ENCODE peak calls at places on chromosomes 16 and 17, in nine cellular contexts. V is stomach, O is OCI-LY7, P is K562, Q is AG04450, Z is cardiac muscle cell, C is tibial nerve, S is heart left ventricle, R is mammary epithelial cell. J is an unnamed sample.

GRCh38 chr16:24728891-24729242 is 584 bp upstream of the TNRC6A start:
- DNase-seq in V (no peak), O (no peak), P (no peak), Q (no peak), Z (no peak), C (no peak), S (no peak), R (no peak), J (no peak)

GRCh38 chr16:25051446-25052160 is 36.4 kb upstream of the ARHGAP17 start:
- DNase-seq in V (no peak), O (no peak), P (no peak), Q (no peak), Z (no peak), C (no peak), S (no peak), R (peak), J (no peak)

GRCh38 chr16:22264786-22265185 is 32.4 kb upstream of the POLR3E start:
- DNase-seq in V (no peak), O (no peak), P (no peak), Q (no peak), Z (no peak), C (no peak), S (no peak), R (no peak), J (no peak)

GRCh38 chr16:77585852-77586251 is 136.5 kb upstream of the NUDT7 start:
- DNase-seq in V (no peak), O (no peak), P (no peak), Q (no peak), Z (no peak), C (no peak), S (no peak), R (peak), J (no peak)

GRCh38 chr17:3974138-3974687 is 10.0 kb upstream of the ATP2A3 start:
- DNase-seq in V (no peak), O (no peak), P (peak), Q (no peak), Z (no peak), C (no peak), S (no peak), R (no peak), J (no peak)

GRCh38 chr17:63445571-63446217 is 412 bp downstream of the CYB561 start:
- DNase-seq in V (peak), O (no peak), P (peak), Q (no peak), Z (peak), C (no peak), S (no peak), R (peak), J (peak)

GRCh38 chr17:60947100-60947499 is 269.4 kb downstream of the BCAS3 start:
- DNase-seq in V (no peak), O (no peak), P (no peak), Q (no peak), Z (no peak), C (no peak), S (no peak), R (no peak), J (no peak)

GRCh38 chr16:75151798-75152197 is 3.5 kb downstream of the ZFP1 start:
- DNase-seq in V (no peak), O (no peak), P (no peak), Q (no peak), Z (no peak), C (no peak), S (no peak), R (no peak), J (no peak)

DNA sequence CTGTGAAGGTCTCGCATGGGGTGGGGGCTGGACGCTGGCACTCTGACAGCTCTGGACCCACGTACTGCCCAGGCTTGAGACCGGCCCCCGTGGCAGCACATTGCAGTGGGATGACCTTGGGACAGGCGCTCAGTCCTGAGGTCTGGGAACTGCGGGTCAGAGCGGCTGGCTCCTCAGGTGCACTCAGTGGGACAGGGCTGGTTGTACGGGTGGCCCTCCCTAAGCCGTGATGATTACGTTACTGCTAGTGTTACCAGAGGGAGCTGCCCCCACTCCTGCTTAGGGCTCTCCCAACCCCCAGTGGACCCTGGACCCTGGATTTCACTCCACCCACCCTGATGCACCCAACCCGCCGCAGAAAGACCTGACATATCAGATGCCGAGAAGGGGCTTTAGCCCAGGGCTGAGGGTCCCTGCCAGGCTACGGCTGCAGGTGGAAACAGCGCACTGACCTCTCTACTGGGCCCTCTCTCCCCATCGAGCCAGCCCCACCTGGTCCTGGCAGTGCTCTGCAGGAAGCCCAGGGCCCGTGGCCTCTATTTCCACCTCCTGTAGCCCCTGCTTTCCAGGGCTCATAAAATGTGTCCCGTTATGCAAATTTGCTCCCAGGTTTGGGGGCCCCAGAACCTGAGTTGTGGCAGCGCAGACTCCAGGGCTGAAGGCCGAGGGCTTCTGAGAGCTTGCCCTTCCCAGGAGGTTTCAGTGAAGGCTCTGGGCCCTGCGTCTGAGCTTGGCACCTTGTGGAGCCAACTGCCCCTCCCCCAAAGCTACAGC is 77.2 kb downstream of the RTN4RL1 start:
- DNase-seq in V (no peak), O (no peak), P (no peak), Q (no peak), Z (peak), C (no peak), S (no peak), R (no peak), J (no peak)
- TF ChIP-seq CTCF in V (no peak), O (no peak), P (no peak), Q (no peak), Z (no peak), C (no peak), S (no peak), R (no peak), J (no peak)

GRCh38 chr17:66523378-66524174 is 221.2 kb downstream of the PRKCA start:
- DNase-seq in V (no peak), O (no peak), P (no peak), Q (peak), Z (no peak), C (no peak), S (no peak), R (no peak), J (peak)

GRCh38 chr17:66524848-66525247 is 222.4 kb downstream of the PRKCA start:
- DNase-seq in V (no peak), O (no peak), P (no peak), Q (no peak), Z (no peak), C (no peak), S (no peak), R (no peak), J (no peak)

GRCh38 chr17:66525338-66525737 is 222.9 kb downstream of the PRKCA start:
- DNase-seq in V (no peak), O (no peak), P (no peak), Q (no peak), Z (no peak), C (no peak), S (no peak), R (no peak), J (no peak)

GRCh38 chr17:66520986-66521385 is 218.6 kb downstream of the PRKCA start:
- DNase-seq in V (no peak), O (no peak), P (no peak), Q (no peak), Z (no peak), C (no peak), S (no peak), R (no peak), J (no peak)

DNA sequence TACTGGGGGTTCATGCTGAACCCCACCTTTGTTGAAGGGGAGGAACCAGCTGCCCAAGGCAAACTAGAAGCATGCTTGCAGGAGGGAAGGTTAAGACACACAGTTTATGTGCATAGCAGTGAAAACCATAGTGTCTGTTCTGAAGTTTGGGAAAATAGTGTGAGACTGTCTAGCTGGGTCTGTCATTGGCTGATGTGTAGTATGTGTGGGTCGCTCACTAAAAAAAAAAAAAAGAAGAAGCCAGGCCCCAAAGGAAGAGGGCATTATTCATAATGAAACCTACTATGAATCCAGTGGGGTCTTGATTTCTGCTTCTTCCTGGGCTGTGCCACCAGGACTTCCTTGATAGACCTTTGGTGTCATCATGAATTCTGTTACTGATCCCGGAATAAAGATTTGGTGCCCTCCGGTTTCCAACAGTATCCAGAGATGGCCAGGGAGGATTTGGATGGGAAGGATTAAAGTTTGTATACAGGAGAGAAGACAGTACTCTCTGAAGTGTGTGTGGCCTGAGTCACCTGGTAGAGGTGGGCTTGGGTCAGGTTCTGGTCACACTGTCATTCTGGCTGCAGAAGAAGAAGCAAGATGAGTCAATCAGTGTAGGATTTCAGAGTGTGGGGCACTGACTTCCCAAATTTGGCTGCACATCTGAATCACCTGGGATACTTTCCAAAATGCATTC is 220.3 kb downstream of the PRKCA start:
- DNase-seq in V (no peak), O (no peak), P (no peak), Q (no peak), Z (no peak), C (no peak), S (no peak), R (peak), J (no peak)
- H3K27ac ChIP-seq in V (no peak), O (no peak), P (no peak), Q (peak), Z (no peak), C (peak), S (no peak), R (no peak), J (peak)

GRCh38 chr17:16304832-16305231 is 48.4 kb downstream of the CENPV start:
- DNase-seq in V (no peak), O (peak), P (peak), Q (no peak), Z (peak), C (no peak), S (no peak), R (no peak), J (no peak)
- TF ChIP-seq CTCF in V (no peak), O (peak), P (peak), Q (peak), Z (peak), C (no peak), S (peak), R (peak), J (no peak)

DNA sequence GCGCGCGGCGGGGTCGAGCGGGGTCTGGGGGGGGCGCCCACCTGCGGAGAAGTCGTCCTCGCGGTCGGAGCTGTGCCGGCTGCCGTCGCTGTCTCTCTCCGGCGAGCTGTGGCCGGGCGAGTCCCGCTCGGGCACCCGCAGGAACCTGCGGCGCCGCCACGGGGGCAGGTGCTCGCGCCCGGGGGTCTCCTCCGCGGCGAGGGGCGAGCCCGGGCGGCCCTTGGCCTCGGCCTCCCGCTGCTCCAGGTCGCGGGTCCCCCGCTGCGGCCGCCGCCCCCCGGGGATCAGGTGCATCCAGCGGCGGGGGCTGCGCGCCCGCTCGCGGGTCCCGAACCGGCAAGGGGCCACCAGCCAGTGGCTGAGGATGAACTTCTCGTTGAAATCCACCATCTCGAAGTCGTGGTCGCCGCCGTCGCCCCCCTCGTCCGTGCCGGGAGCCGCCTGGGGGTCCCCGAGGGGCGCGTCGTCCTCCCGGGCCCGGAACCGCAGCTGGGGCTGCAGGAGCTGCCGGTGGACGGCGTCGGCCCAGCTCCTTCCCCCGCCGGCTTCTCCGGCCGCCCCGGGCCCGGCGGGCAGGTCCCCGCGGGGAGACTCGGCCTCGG is 41.4 kb upstream of the BHLHA9 start:
- DNase-seq in V (no peak), O (no peak), P (no peak), Q (no peak), Z (no peak), C (no peak), S (no peak), R (no peak), J (no peak)
- H3K27ac ChIP-seq in V (peak), O (peak), P (no peak), Q (no peak), Z (no peak), C (peak), S (no peak), R (no peak), J (peak)

GRCh38 chr17:49907279-49907678 is 59.4 kb upstream of the TAC4 start:
- DNase-seq in V (no peak), O (no peak), P (no peak), Q (no peak), Z (no peak), C (no peak), S (no peak), R (no peak), J (no peak)
- TF ChIP-seq CTCF in V (no peak), O (no peak), P (no peak), Q (no peak), Z (no peak), C (no peak), S (no peak), R (no peak), J (no peak)

GRCh38 chr16:89248196-89249005 is 30.9 kb downstream of the ZNF778 start:
- DNase-seq in V (no peak), O (no peak), P (no peak), Q (no peak), Z (no peak), C (no peak), S (peak), R (no peak), J (no peak)

GRCh38 chr16:89243664-89244063 is 26.2 kb downstream of the ZNF778 start:
- DNase-seq in V (no peak), O (no peak), P (no peak), Q (no peak), Z (no peak), C (no peak), S (no peak), R (no peak), J (no peak)

GRCh38 chr16:89246903-89247733 is 29.6 kb downstream of the ZNF778 start:
- DNase-seq in V (peak), O (peak), P (peak), Q (peak), Z (peak), C (peak), S (peak), R (peak), J (peak)

GRCh38 chr16:89244754-89245153 is 27.3 kb downstream of the ZNF778 start:
- DNase-seq in V (no peak), O (no peak), P (no peak), Q (no peak), Z (no peak), C (no peak), S (no peak), R (no peak), J (no peak)

DNA sequence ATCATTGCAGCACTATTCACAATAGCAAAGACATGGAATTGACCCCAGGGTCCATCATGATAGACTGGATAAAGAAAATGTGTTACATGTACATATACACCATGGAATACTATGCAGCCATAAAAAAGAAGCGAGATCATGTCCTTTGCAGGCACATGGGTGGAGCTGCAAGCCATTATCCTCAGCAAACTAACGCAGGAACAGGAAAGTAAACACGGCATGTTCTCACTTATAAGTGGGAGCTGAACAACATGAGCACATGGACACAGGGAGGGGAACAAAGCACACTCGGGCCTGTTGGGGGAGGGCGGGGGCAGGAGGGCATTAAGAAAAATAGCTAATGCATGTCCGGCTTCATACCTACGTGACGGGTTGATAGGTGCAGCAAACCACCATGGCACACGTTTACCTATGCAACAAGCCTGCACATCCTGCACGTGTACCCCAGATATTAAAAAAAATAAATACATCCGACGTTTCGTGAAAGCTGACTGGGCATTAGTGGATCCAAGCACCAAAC is 28.9 kb downstream of the ZNF778 start:
- DNase-seq in V (no peak), O (no peak), P (no peak), Q (no peak), Z (no peak), C (no peak), S (no peak), R (no peak), J (no peak)
- H3K27ac ChIP-seq in V (no peak), O (no peak), P (peak), Q (peak), Z (no peak), C (no peak), S (no peak), R (no peak), J (no peak)

DNA sequence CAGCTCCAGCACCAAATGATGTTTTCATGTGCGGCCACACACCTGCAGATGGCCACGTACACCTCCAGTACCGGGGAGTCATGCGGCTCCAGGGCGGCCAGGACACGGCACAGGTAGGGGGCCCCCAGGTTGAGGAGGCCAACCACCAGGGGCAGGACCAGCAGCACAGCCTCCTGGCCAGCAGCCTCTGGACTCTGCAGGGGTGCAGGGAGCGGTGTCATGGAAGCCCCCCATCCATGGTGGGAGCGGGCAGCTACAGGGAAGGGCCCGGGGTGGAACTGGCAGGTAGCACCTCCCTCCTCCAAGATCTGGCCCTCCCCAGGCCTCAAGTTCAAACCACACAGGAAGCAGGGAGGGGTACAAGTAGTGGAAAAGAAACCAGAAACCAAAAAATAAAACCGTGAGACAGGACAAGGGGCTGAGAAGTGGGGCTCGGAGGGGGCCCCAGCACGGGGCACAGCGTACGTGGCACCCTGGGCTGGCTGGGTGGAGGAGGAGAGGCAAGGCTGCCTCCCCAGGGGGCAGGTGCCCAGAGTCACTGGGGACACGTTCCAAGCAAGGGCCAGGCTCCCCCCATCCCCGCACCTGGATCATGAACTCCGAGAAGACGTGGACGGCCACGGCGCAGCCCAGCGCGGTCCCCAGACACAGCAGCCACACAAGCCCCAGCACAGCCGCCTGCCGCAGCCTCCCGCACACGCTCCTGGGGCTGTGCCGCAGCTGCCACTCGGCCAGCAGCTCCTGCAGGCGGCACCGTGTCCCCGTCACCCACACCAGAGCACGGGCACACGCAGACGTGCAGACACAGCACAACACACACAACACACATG is 7.4 kb downstream of the TMC6 start:
- DNase-seq in V (no peak), O (peak), P (no peak), Q (no peak), Z (no peak), C (no peak), S (no peak), R (no peak), J (peak)
- TF ChIP-seq CTCF in V (no peak), O (no peak), P (no peak), Q (no peak), Z (no peak), C (no peak), S (no peak), R (no peak), J (no peak)

GRCh38 chr17:49460401-49460800 is 34.7 kb upstream of the NGFR start:
- DNase-seq in V (no peak), O (no peak), P (no peak), Q (no peak), Z (no peak), C (no peak), S (no peak), R (no peak), J (no peak)
- H3K27ac ChIP-seq in V (no peak), O (no peak), P (no peak), Q (no peak), Z (no peak), C (no peak), S (no peak), R (no peak), J (no peak)

J was measured in transverse colon.